ENCODE peak calls at places on chromosomes 5 and 9, in four cellular contexts. F is GM13977, B is HFF-Myc, O is heart left ventricle. G is an unnamed sample.

GRCh38 chr9:95588724-95589282 is 72.0 kb upstream of the PTCH1 start:
- DNase-seq in O (no peak), B (no peak), F (no peak), G (no peak)

GRCh38 chr5:80125962-80126480 is 90.9 kb downstream of the THBS4 start:
- DNase-seq in B (peak; percentile 16), O (no peak), F (peak; percentile 50), G (peak; percentile 37)

GRCh38 chr5:93189707-93190120 is 391.3 kb downstream of the NR2F1-AS1 start:
- DNase-seq in F (no peak), O (no peak), B (peak; percentile 60), G (no peak)

GRCh38 chr5:168101352-168101751 is 190.1 kb upstream of the WWC1 start:
- DNase-seq in F (no peak), O (no peak), B (no peak), G (no peak)

GRCh38 chr9:88530051-88530450 is 4.9 kb upstream of the NXNL2 start:
- DNase-seq in B (peak; percentile 21), O (no peak), F (no peak), G (no peak)

GRCh38 chr5:164832545-164832944 is 1327.1 kb downstream of the MAT2B start:
- DNase-seq in F (no peak), O (no peak), B (no peak), G (no peak)

GRCh38 chr9:79489241-79490000 is 82.3 kb upstream of the TLE4 start:
- DNase-seq in O (peak; percentile 21), F (no peak), B (no peak), G (no peak)

GRCh38 chr5:113075019-113075418 is 98.4 kb downstream of the DCP2 start:
- DNase-seq in B (no peak), F (no peak), O (no peak), G (no peak)

GRCh38 chr9:68844623-68845612 is 139.9 kb downstream of the PIP5K1B start:
- DNase-seq in O (peak; percentile 48), B (no peak), F (peak; percentile 21), G (peak; percentile 59)

GRCh38 chr5:172778223-172778814 is 7.3 kb upstream of the DUSP1 start:
- DNase-seq in F (no peak), O (peak; percentile 23), B (no peak), G (peak; percentile 36)

GRCh38 chr5:169574147-169574646 is 9.4 kb upstream of the SPDL1 start:
- DNase-seq in O (no peak), B (no peak), F (no peak), G (no peak)

GRCh38 chr5:124888050-124888506 is 141.6 kb upstream of the ZNF608 start:
- DNase-seq in F (no peak), B (no peak), O (no peak), G (no peak)

GRCh38 chr9:97675655-97676054 is 21.5 kb downstream of the XPA start:
- DNase-seq in O (no peak), F (peak; percentile 13), B (no peak), G (no peak)

GRCh38 chr9:114033397-114034103 is 44.5 kb downstream of the AMBP start:
- DNase-seq in F (peak; percentile 58), B (no peak), O (peak; percentile 58), G (peak; percentile 30)

GRCh38 chr5:73908440-73908839 is 282.4 kb downstream of the ARHGEF28 start:
- DNase-seq in B (no peak), O (no peak), F (no peak), G (no peak)

GRCh38 chr9:16915126-16915831 is 44.8 kb upstream of the BNC2 start:
- DNase-seq in F (no peak), O (no peak), B (no peak), G (no peak)

GRCh38 chr9:123121457-123121856 is 88.0 kb downstream of the GPR21 start:
- DNase-seq in B (no peak), O (no peak), F (no peak), G (no peak)

GRCh38 chr5:179227578-179228311 is 117.5 kb downstream of the ADAMTS2 start:
- DNase-seq in F (no peak), O (peak; percentile 22), B (no peak), G (no peak)

GRCh38 chr9:14372437-14373318 is 58.7 kb upstream of the NFIB start:
- DNase-seq in B (peak; percentile 66), O (peak; percentile 48), F (no peak), G (no peak)

GRCh38 chr9:21674894-21675293 is 127.5 kb upstream of the MTAP start:
- DNase-seq in B (no peak), O (no peak), F (no peak), G (no peak)

GRCh38 chr5:167634432-167634831 is 657.0 kb upstream of the WWC1 start:
- DNase-seq in F (no peak), O (no peak), B (no peak), G (no peak)

GRCh38 chr5:59789894-59790293 is 103.6 kb downstream of the PDE4D start:
- DNase-seq in F (no peak), B (no peak), O (no peak), G (no peak)

GRCh38 chr9:131264231-131264630 is 12.1 kb downstream of the FAM78A start:
- DNase-seq in O (peak; percentile 55), B (no peak), F (no peak), G (peak; percentile 53)

GRCh38 chr5:34857894-34858293 is 18.9 kb downstream of the TTC23L start:
- DNase-seq in F (no peak), B (no peak), O (no peak), G (no peak)

GRCh38 chr5:147446528-147446927 is 63.3 kb downstream of the DPYSL3 start:
- DNase-seq in O (peak; percentile 60), B (no peak), F (no peak), G (no peak)

GRCh38 chr5:140978260-140978659 is 12.0 kb downstream of the PCDHAC2 start:
- DNase-seq in F (no peak), O (no peak), B (no peak), G (no peak)

GRCh38 chr5:68027519-68027918 is 188.0 kb upstream of the PIK3R1 start:
- DNase-seq in F (no peak), B (peak; percentile 41), O (no peak), G (no peak)

GRCh38 chr9:127207734-127208410 is 56.7 kb upstream of the GARNL3 start:
- DNase-seq in F (no peak), B (no peak), O (no peak), G (no peak)

GRCh38 chr5:73596705-73597328 is 29.2 kb upstream of the ARHGEF28 start:
- DNase-seq in F (no peak), O (no peak), B (peak; percentile 26), G (peak; percentile 29)

GRCh38 chr5:171420429-171421231 is 1.2 kb downstream of the FGF18 start:
- DNase-seq in O (peak; percentile 96), B (peak; percentile 30), F (no peak), G (no peak)

GRCh38 chr9:84701801-84702200 is 32.3 kb downstream of the NTRK2 start:
- DNase-seq in B (no peak), O (no peak), F (peak; percentile 44), G (no peak)

GRCh38 chr9:87909310-87910041 is 8.3 kb upstream of the SPATA31C1 start:
- DNase-seq in B (no peak), F (no peak), O (no peak), G (no peak)

GRCh38 chr9:129568560-129569505 is 52.1 kb downstream of the C9orf50 start:
- DNase-seq in B (no peak), F (peak; percentile 56), O (peak; percentile 71), G (peak; percentile 22)

GRCh38 chr9:112308576-112308975 is 24.8 kb downstream of the PTBP3 start:
- DNase-seq in F (no peak), O (no peak), B (no peak), G (no peak)

GRCh38 chr9:111743275-111743674 is 51.5 kb downstream of the SHOC1 start:
- DNase-seq in O (no peak), B (no peak), F (no peak), G (peak; percentile 67)

GRCh38 chr5:87770601-87771121 is 357.9 kb upstream of the CCNH start:
- DNase-seq in O (no peak), B (no peak), F (no peak), G (no peak)

GRCh38 chr5:138706655-138707480 is 46.4 kb upstream of the CTNNA1 start:
- DNase-seq in B (no peak), O (peak; percentile 40), F (no peak), G (no peak)

GRCh38 chr5:153937661-153938060 is 101.0 kb downstream of the FAM114A2 start:
- DNase-seq in F (no peak), O (no peak), B (no peak), G (no peak)

GRCh38 chr5:153938131-153938842 is 100.4 kb downstream of the FAM114A2 start:
- DNase-seq in B (no peak), O (no peak), F (no peak), G (no peak)

GRCh38 chr5:153939101-153939500 is 99.6 kb downstream of the FAM114A2 start:
- DNase-seq in O (no peak), F (no peak), B (no peak), G (no peak)

DNA sequence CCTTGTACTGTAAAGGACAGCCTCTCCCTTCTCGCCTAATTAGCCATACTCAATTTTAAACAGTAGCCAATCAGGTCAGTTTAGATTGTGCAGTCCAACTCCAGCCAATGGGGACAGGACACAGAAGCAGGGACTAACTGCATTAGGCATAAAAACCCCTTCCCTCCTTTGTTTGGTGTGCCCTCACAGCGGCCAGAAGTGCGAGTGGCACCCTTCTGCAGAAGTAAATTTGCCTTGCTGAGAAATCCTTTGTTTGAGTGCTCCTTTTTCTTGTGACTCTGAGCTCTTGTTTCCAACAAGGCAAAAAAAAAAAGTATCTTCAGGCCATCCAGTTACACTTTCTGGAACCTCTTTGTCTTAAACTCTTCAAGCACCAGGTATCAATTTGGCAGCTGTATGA is 97.4 kb downstream of the FAM114A2 start:
- DNase-seq in O (no peak), F (no peak), B (no peak), G (no peak)
- TF ChIP-seq CTCF in O (no peak), F (no peak), B (no peak), G (no peak)

GRCh38 chr5:150161242-150162141 is 5.1 kb upstream of the CDX1 start:
- DNase-seq in O (peak; percentile 82), B (no peak), F (peak; percentile 86), G (peak; percentile 85)
- TF ChIP-seq CTCF in O (peak; percentile 87), B (peak; percentile 98), F (peak; percentile 94), G (peak; percentile 88)

DNA sequence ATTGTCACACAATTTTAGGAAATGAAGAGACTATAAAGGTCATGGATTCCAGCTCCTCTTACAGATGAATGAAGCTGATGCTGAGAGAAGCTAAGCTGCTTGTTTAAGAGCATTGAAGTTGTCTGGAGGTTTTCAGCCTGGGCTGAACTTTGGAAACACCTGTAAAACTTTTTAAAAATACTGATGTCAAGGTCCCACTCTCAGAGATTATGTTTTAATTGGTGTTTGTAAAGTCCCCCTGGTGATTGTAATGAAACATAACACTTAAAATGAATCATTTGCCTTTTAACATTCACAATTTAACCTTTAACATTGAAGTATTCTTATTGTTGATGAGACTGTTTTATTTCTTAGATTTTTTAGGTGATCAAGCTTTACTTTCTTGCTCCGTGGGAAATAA is 16.4 kb downstream of the RAD23B start:
- DNase-seq in B (no peak), O (no peak), F (no peak), G (no peak)
- TF ChIP-seq CTCF in B (no peak), O (no peak), F (no peak), G (peak; percentile 41)

GRCh38 chr9:101977614-101978210 is 239.3 kb upstream of the GRIN3A start:
- DNase-seq in B (no peak), F (no peak), O (no peak), G (no peak)
- TF ChIP-seq CTCF in B (no peak), F (peak; percentile 61), O (peak; percentile 42), G (peak; percentile 66)